ENCODE peak calls at places on chromosomes 13 and 19, in five cellular contexts. One of them, this sample, is unnamed.
A peak's percentile ranks its signal among the peaks of the same experiment; 100 is the strongest.

GRCh38 chr19:40257096-40257517 is 28.0 kb downstream of the AKT2 start:
- DNase-seq in thyroid gland: peak; percentile 100
- DNase-seq in stomach: peak; percentile 47
- DNase-seq in heart right ventricle: peak; percentile 54
- DNase-seq in ascending aorta: no peak
- DNase-seq in this sample: no peak

GRCh38 chr13:112446347-112446861 is 70.2 kb downstream of the SPACA7 start:
- DNase-seq in thyroid gland: no peak
- DNase-seq in stomach: peak; percentile 17
- DNase-seq in heart right ventricle: no peak
- DNase-seq in ascending aorta: no peak
- DNase-seq in this sample: no peak

GRCh38 chr13:39415403-39415802 is 187.6 kb downstream of the LHFPL6 start:
- DNase-seq in thyroid gland: peak; percentile 3
- DNase-seq in stomach: no peak
- DNase-seq in heart right ventricle: peak; percentile 60
- DNase-seq in ascending aorta: peak; percentile 73
- DNase-seq in this sample: peak; percentile 20

GRCh38 chr13:104809483-104809882 is 1726.0 kb downstream of the EFNB2 start:
- DNase-seq in thyroid gland: no peak
- DNase-seq in stomach: no peak
- DNase-seq in heart right ventricle: no peak
- DNase-seq in ascending aorta: no peak
- DNase-seq in this sample: peak; percentile 30

GRCh38 chr13:32496574-32497160 is 41.9 kb downstream of the N4BP2L2 start:
- DNase-seq in thyroid gland: no peak
- DNase-seq in stomach: no peak
- DNase-seq in heart right ventricle: no peak
- DNase-seq in ascending aorta: no peak
- DNase-seq in this sample: no peak

GRCh38 chr19:47503130-47503822 is 11.6 kb downstream of the NAPA start:
- DNase-seq in thyroid gland: no peak
- DNase-seq in stomach: no peak
- DNase-seq in heart right ventricle: no peak
- DNase-seq in ascending aorta: no peak
- DNase-seq in this sample: no peak

GRCh38 chr19:40594657-40595077 is 6.5 kb upstream of the LTBP4 start:
- DNase-seq in thyroid gland: no peak
- DNase-seq in stomach: no peak
- DNase-seq in heart right ventricle: no peak
- DNase-seq in ascending aorta: no peak
- DNase-seq in this sample: peak; percentile 24

GRCh38 chr13:79258489-79258888 is 147.6 kb downstream of the RBM26 start:
- DNase-seq in thyroid gland: no peak
- DNase-seq in stomach: no peak
- DNase-seq in heart right ventricle: no peak
- DNase-seq in ascending aorta: no peak
- DNase-seq in this sample: no peak

GRCh38 chr13:24911135-24911524 is 147.2 kb downstream of the RNF17 start:
- DNase-seq in thyroid gland: no peak
- DNase-seq in stomach: no peak
- DNase-seq in heart right ventricle: no peak
- DNase-seq in ascending aorta: no peak
- DNase-seq in this sample: peak; percentile 40

GRCh38 chr19:51691122-51692064 is 1.7 kb upstream of the SPACA6 start:
- DNase-seq in thyroid gland: no peak
- DNase-seq in stomach: no peak
- DNase-seq in heart right ventricle: no peak
- DNase-seq in ascending aorta: no peak
- DNase-seq in this sample: no peak

GRCh38 chr13:107650081-107650701 is 565.1 kb downstream of the LIG4 start:
- DNase-seq in thyroid gland: peak; percentile 48
- DNase-seq in stomach: peak; percentile 53
- DNase-seq in heart right ventricle: peak; percentile 43
- DNase-seq in ascending aorta: no peak
- DNase-seq in this sample: no peak

GRCh38 chr13:62887046-62887445 is 1471.4 kb upstream of the PCDH20 start:
- DNase-seq in thyroid gland: no peak
- DNase-seq in stomach: no peak
- DNase-seq in heart right ventricle: no peak
- DNase-seq in ascending aorta: no peak
- DNase-seq in this sample: no peak

GRCh38 chr13:70960841-70961443 is 852.7 kb upstream of the KLHL1 start:
- DNase-seq in thyroid gland: no peak
- DNase-seq in stomach: no peak
- DNase-seq in heart right ventricle: no peak
- DNase-seq in ascending aorta: no peak
- DNase-seq in this sample: peak; percentile 11

GRCh38 chr19:359653-359925 is 15.0 kb upstream of the MIER2 start:
- DNase-seq in thyroid gland: no peak
- DNase-seq in stomach: no peak
- DNase-seq in heart right ventricle: no peak
- DNase-seq in ascending aorta: no peak
- DNase-seq in this sample: no peak

GRCh38 chr13:80508031-80508430 is 167.1 kb upstream of the SPRY2 start:
- DNase-seq in thyroid gland: no peak
- DNase-seq in stomach: no peak
- DNase-seq in heart right ventricle: no peak
- DNase-seq in ascending aorta: no peak
- DNase-seq in this sample: no peak

GRCh38 chr19:42253245-42254082 is 1.5 kb downstream of the ERF start:
- DNase-seq in thyroid gland: peak; percentile 66
- DNase-seq in stomach: peak; percentile 62
- DNase-seq in heart right ventricle: peak; percentile 68
- DNase-seq in ascending aorta: peak; percentile 86
- DNase-seq in this sample: peak; percentile 48

GRCh38 chr19:1004803-1005664 is 4.8 kb downstream of the GRIN3B start:
- DNase-seq in thyroid gland: no peak
- DNase-seq in stomach: no peak
- DNase-seq in heart right ventricle: no peak
- DNase-seq in ascending aorta: no peak
- DNase-seq in this sample: no peak

GRCh38 chr13:111909971-111910671 is 156.8 kb upstream of the SOX1 start:
- DNase-seq in thyroid gland: no peak
- DNase-seq in stomach: no peak
- DNase-seq in heart right ventricle: no peak
- DNase-seq in ascending aorta: peak; percentile 46
- DNase-seq in this sample: no peak

GRCh38 chr19:36136975-36137686 is 2.7 kb upstream of the CAPNS1 start:
- DNase-seq in thyroid gland: peak; percentile 90
- DNase-seq in stomach: peak; percentile 80
- DNase-seq in heart right ventricle: peak; percentile 48
- DNase-seq in ascending aorta: peak; percentile 84
- DNase-seq in this sample: peak; percentile 83

GRCh38 chr13:30908416-30908980 is 2.4 kb downstream of the MEDAG start:
- DNase-seq in thyroid gland: peak; percentile 28
- DNase-seq in stomach: no peak
- DNase-seq in heart right ventricle: peak; percentile 24
- DNase-seq in ascending aorta: peak; percentile 83
- DNase-seq in this sample: no peak

GRCh38 chr13:48804836-48805601 is 151.3 kb downstream of the CYSLTR2 start:
- DNase-seq in thyroid gland: no peak
- DNase-seq in stomach: no peak
- DNase-seq in heart right ventricle: no peak
- DNase-seq in ascending aorta: no peak
- DNase-seq in this sample: no peak

GRCh38 chr19:679418-680286 is 3.5 kb downstream of the FSTL3 start:
- DNase-seq in thyroid gland: peak; percentile 44
- DNase-seq in stomach: peak; percentile 57
- DNase-seq in heart right ventricle: peak; percentile 77
- DNase-seq in ascending aorta: peak; percentile 88
- DNase-seq in this sample: no peak

GRCh38 chr13:113178896-113179167 is 20.4 kb downstream of the PROZ start:
- DNase-seq in thyroid gland: no peak
- DNase-seq in stomach: no peak
- DNase-seq in heart right ventricle: no peak
- DNase-seq in ascending aorta: no peak
- DNase-seq in this sample: no peak

GRCh38 chr13:112134150-112135075 is 67.5 kb downstream of the SOX1 start:
- DNase-seq in thyroid gland: no peak
- DNase-seq in stomach: peak; percentile 19
- DNase-seq in heart right ventricle: no peak
- DNase-seq in ascending aorta: no peak
- DNase-seq in this sample: no peak

GRCh38 chr19:52039169-52039568 is 9.5 kb downstream of the ZNF432 start:
- DNase-seq in thyroid gland: no peak
- DNase-seq in stomach: no peak
- DNase-seq in heart right ventricle: no peak
- DNase-seq in ascending aorta: no peak
- DNase-seq in this sample: no peak

GRCh38 chr19:34794289-34794960 is 21.4 kb upstream of the ZNF599 start:
- DNase-seq in thyroid gland: no peak
- DNase-seq in stomach: no peak
- DNase-seq in heart right ventricle: no peak
- DNase-seq in ascending aorta: no peak
- DNase-seq in this sample: no peak

GRCh38 chr13:19596086-19596485 is 34.8 kb upstream of the TPTE2 start:
- DNase-seq in thyroid gland: no peak
- DNase-seq in stomach: no peak
- DNase-seq in heart right ventricle: no peak
- DNase-seq in ascending aorta: no peak
- DNase-seq in this sample: no peak

GRCh38 chr13:52845766-52846566 is 2.5 kb downstream of the PCDH8 start:
- DNase-seq in thyroid gland: peak; percentile 61
- DNase-seq in stomach: no peak
- DNase-seq in heart right ventricle: peak; percentile 21
- DNase-seq in ascending aorta: no peak
- DNase-seq in this sample: no peak

GRCh38 chr19:31515931-31516330 is 166.7 kb upstream of the TSHZ3 start:
- DNase-seq in thyroid gland: no peak
- DNase-seq in stomach: no peak
- DNase-seq in heart right ventricle: no peak
- DNase-seq in ascending aorta: no peak
- DNase-seq in this sample: no peak

GRCh38 chr19:45527731-45528130 is 20.5 kb downstream of the VASP start:
- DNase-seq in thyroid gland: no peak
- DNase-seq in stomach: no peak
- DNase-seq in heart right ventricle: no peak
- DNase-seq in ascending aorta: no peak
- DNase-seq in this sample: no peak

GRCh38 chr13:98033277-98034247 is 80.1 kb downstream of the IPO5 start:
- DNase-seq in thyroid gland: peak; percentile 48
- DNase-seq in stomach: no peak
- DNase-seq in heart right ventricle: no peak
- DNase-seq in ascending aorta: no peak
- DNase-seq in this sample: peak; percentile 42

GRCh38 chr13:39047560-39047959 is 9.3 kb downstream of the NHLRC3 start:
- DNase-seq in thyroid gland: peak; percentile 63
- DNase-seq in stomach: no peak
- DNase-seq in heart right ventricle: no peak
- DNase-seq in ascending aorta: no peak
- DNase-seq in this sample: no peak

GRCh38 chr13:57633141-57633949 is 1.8 kb downstream of the PCDH17 start:
- DNase-seq in thyroid gland: peak; percentile 20
- DNase-seq in stomach: peak; percentile 26
- DNase-seq in heart right ventricle: peak; percentile 83
- DNase-seq in ascending aorta: peak; percentile 71
- DNase-seq in this sample: no peak

GRCh38 chr19:40771101-40771539 is 4.2 kb upstream of the MIA start:
- DNase-seq in thyroid gland: no peak
- DNase-seq in stomach: no peak
- DNase-seq in heart right ventricle: no peak
- DNase-seq in ascending aorta: no peak
- DNase-seq in this sample: no peak

GRCh38 chr19:53991224-53992113 is at the start of gene CACNG6:
- DNase-seq in thyroid gland: no peak
- DNase-seq in stomach: peak; percentile 39
- DNase-seq in heart right ventricle: no peak
- DNase-seq in ascending aorta: no peak
- DNase-seq in this sample: no peak

GRCh38 chr13:67464154-67464553 is 234.0 kb upstream of the PCDH9 start:
- DNase-seq in thyroid gland: no peak
- DNase-seq in stomach: no peak
- DNase-seq in heart right ventricle: no peak
- DNase-seq in ascending aorta: no peak
- DNase-seq in this sample: no peak

GRCh38 chr19:38867176-38867780 is 10.8 kb downstream of the RINL start:
- DNase-seq in thyroid gland: no peak
- DNase-seq in stomach: no peak
- DNase-seq in heart right ventricle: no peak
- DNase-seq in ascending aorta: no peak
- DNase-seq in this sample: no peak
- H3K4me1 ChIP-seq in thyroid gland: peaks cover 21% of the 10 kb centered on the region
- H3K4me1 ChIP-seq in stomach: peaks cover 49% of the 10 kb centered on the region
- H3K4me1 ChIP-seq in heart right ventricle: peaks cover 32% of the 10 kb centered on the region
- H3K4me1 ChIP-seq in ascending aorta: peaks cover 5% of the 10 kb centered on the region
- H3K4me1 ChIP-seq in this sample: no peaks in the 10 kb centered on the region

GRCh38 chr19:18380843-18381242 is 5.1 kb upstream of the GDF15 start:
- DNase-seq in thyroid gland: no peak
- DNase-seq in stomach: no peak
- DNase-seq in heart right ventricle: no peak
- DNase-seq in ascending aorta: no peak
- DNase-seq in this sample: no peak
- H3K27ac ChIP-seq in thyroid gland: no peak overlapping the region
- H3K27ac ChIP-seq in stomach: peak overlapping the region; percentile 86
- H3K27ac ChIP-seq in heart right ventricle: peak overlapping the region; percentile 62
- H3K27ac ChIP-seq in ascending aorta: peak overlapping the region; percentile 72
- H3K27ac ChIP-seq in this sample: no peak overlapping the region

DNA sequence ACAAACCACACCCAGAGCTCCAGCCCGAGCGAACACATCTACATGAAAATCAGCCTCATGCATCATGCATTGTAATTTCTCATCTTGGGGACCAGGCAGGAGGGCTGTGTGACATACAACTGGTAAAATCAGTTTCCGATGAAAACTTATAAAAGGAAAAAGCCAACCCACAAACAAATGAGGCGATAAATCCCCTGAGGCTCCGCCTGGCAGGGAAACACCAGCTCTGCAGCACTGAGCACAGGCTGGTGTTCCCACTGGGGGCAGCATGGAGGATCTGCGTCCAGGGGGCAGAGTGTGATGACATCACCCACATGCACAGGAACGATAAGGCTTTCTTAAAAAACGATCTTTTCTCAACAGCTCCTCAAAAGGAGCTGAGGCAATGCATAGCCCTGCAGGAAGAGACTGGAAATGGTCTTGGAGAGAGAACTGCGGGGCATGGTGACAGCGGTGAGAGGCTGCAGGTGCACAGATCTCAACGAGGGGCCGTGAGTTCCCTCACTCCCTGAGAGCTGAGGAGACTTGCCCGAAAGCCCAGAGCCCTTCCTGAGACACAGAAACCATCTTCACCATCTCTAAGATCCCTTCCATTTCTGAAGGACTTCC is 24.6 kb downstream of the SH3GL1 start:
- DNase-seq in thyroid gland: no peak
- DNase-seq in stomach: no peak
- DNase-seq in heart right ventricle: no peak
- DNase-seq in ascending aorta: peak; percentile 82
- DNase-seq in this sample: peak; percentile 61
- TF ChIP-seq CTCF in thyroid gland: no peak
- TF ChIP-seq CTCF in stomach: no peak
- TF ChIP-seq CTCF in heart right ventricle: peak; percentile 32
- TF ChIP-seq CTCF in ascending aorta: peak; percentile 25
- TF ChIP-seq CTCF in this sample: peak; percentile 48

DNA sequence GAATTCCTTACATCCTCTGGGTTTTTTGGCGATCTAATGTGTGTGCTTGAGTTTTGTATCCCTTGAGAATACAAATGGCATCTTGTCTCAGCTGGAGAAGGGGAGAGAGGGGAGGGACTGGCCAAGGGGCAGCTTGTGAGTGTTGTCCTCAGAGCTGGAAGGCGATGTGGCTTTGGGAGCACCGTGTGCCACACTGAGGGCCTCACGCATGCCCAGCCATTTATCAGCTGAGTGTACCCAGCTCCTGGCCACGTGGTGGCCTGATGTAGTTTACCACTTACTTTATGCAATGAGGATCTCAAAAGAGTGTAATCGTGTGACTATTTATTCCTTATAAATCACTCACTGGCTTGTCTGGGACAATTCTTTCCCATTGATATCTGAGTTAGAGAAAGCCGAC is 53.8 kb upstream of the MTIF3 start:
- DNase-seq in thyroid gland: no peak
- DNase-seq in stomach: no peak
- DNase-seq in heart right ventricle: no peak
- DNase-seq in ascending aorta: no peak
- DNase-seq in this sample: no peak
- H3K4me1 ChIP-seq in thyroid gland: no peaks in the 10 kb centered on the region
- H3K4me1 ChIP-seq in stomach: peaks cover 16% of the 10 kb centered on the region
- H3K4me1 ChIP-seq in heart right ventricle: peaks cover 7% of the 10 kb centered on the region
- H3K4me1 ChIP-seq in ascending aorta: no peaks in the 10 kb centered on the region
- H3K4me1 ChIP-seq in this sample: no peaks in the 10 kb centered on the region